ENCODE peak calls at places on chromosomes 3 and 15, in seven cellular contexts. W is kidney epithelial cell; B is pancreas; K is CD8-positive, alpha-beta T cell; X is psoas muscle; M is heart right ventricle; H is lung. S is an unnamed sample.

GRCh38 chr3:180063783-180064182 is 27.0 kb upstream of the PEX5L start:
- DNase-seq in W (no peak), B (no peak), K (no peak), X (no peak), M (no peak), H (no peak), S (no peak)

GRCh38 chr3:6132684-6133432 is 728.1 kb upstream of the GRM7 start:
- DNase-seq in W (no peak), B (no peak), K (no peak), X (no peak), M (no peak), H (no peak), S (no peak)

GRCh38 chr3:131541288-131541687 is 38.5 kb upstream of the MRPL3 start:
- DNase-seq in W (no peak), B (no peak), K (no peak), X (no peak), M (no peak), H (no peak), S (no peak)

GRCh38 chr3:117019082-117019713 is 309.6 kb downstream of the TUSC7 start:
- DNase-seq in W (peak; percentile 5), B (peak; percentile 50), K (no peak), X (peak; percentile 30), M (peak; percentile 48), H (peak; percentile 41), S (peak; percentile 56)

GRCh38 chr3:195075941-195076875 is 194.8 kb downstream of the XXYLT1 start:
- DNase-seq in W (no peak), B (no peak), K (no peak), X (no peak), M (no peak), H (no peak), S (no peak)

GRCh38 chr3:14451844-14452533 is 49.6 kb downstream of the SLC6A6 start:
- DNase-seq in W (peak; percentile 90), B (peak; percentile 45), K (no peak), X (peak; percentile 82), M (peak; percentile 70), H (no peak), S (peak; percentile 51)

GRCh38 chr15:38304486-38304885 is 51.9 kb downstream of the SPRED1 start:
- DNase-seq in W (no peak), B (no peak), K (no peak), X (no peak), M (no peak), H (no peak), S (no peak)

GRCh38 chr3:198081421-198081844 is 121.4 kb downstream of the LMLN start:
- DNase-seq in W (no peak), B (no peak), K (no peak), X (peak; percentile 11), M (no peak), H (no peak), S (no peak)

GRCh38 chr3:11655188-11655928 is 11.6 kb upstream of the VGLL4 start:
- DNase-seq in W (no peak), B (no peak), K (no peak), X (no peak), M (no peak), H (no peak), S (no peak)

DNA sequence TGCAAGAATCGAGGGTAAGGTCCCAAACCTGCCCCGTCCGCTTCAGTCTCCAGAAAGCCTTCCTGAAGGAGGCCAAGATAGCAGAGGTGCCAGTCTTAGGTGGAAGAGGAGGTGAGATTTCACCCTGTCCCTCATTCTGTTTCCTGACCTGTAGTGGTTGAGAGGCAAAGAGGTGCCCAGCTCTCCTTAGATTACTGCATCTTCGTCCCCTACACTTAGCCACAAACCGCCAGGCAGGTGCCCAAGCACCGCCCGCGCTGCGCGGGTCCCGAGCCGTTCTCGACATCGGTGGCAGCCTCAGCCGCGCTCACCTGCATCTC is 23.8 kb upstream of the POLG start:
- DNase-seq in W (no peak), B (no peak), K (no peak), X (no peak), M (no peak), H (no peak), S (no peak)
- H3K4me3 ChIP-seq in W (no peak overlapping the region), B (peak overlapping the region; percentile 42), K (peak overlapping the region; percentile 56), X (peak overlapping the region; percentile 58), M (peak overlapping the region; percentile 53), H (no peak overlapping the region), S (no peak overlapping the region)

GRCh38 chr3:187722206-187722612 is 19.9 kb upstream of the RTP2 start:
- DNase-seq in W (no peak), B (no peak), K (no peak), X (no peak), M (no peak), H (no peak), S (no peak)
- H3K36me3 ChIP-seq in W (peaks cover 2% of the 10 kb centered on the region), B (peaks cover 10% of the 10 kb centered on the region), K (peaks cover 16% of the 10 kb centered on the region), X (peaks cover 12% of the 10 kb centered on the region), M (peaks cover 6% of the 10 kb centered on the region), H (peaks cover 49% of the 10 kb centered on the region), S (peaks cover 65% of the 10 kb centered on the region)

DNA sequence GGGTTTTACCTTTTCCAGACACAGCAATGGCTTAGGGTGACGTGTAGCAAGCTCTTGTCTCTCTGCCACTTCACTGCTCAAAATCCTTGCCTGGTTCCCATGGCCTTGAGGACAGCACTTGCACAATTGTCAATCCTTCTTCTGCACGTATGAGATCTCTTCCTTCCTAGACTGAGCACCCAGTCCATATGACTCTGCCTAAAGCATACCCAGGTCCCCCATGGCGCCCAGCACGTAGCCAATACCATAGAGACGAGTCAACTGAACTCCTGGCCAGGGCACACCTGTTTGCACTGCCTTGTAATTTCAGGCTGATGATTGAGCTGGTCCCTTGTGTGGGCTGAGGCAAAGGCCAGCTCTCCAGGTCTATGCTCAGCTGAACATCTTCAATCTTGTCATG is 23.3 kb downstream of the SCN5A start:
- DNase-seq in W (no peak), B (no peak), K (no peak), X (no peak), M (no peak), H (no peak), S (no peak)
- H3K4me3 ChIP-seq in W (no peak overlapping the region), B (no peak overlapping the region), K (no peak overlapping the region), X (no peak overlapping the region), M (no peak overlapping the region), H (no peak overlapping the region), S (no peak overlapping the region)

DNA sequence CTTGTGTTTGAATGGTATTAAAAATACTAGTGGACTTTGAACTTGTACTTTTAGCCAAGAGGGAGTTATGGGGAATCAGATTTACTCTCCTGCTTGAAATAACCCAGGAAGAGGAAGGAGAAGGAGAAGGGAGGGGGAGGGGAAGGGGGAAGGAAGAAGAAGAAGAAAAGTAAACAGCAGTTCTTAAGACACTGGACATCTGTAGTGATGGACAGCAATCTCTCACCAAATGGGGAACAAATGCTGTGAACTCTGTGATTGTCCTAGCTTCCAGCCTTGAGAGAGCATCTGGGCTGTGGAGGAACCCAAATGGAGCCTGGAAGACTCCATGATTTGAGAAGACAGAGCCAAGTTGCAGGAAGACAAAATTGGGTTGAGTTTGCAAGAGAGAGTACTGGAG is 52.0 kb downstream of the VPS8 start:
- DNase-seq in W (no peak), B (peak; percentile 9), K (no peak), X (no peak), M (no peak), H (no peak), S (no peak)
- H3K36me3 ChIP-seq in W (peaks cover 2% of the 10 kb centered on the region), B (peaks cover 3% of the 10 kb centered on the region), K (peaks cover 27% of the 10 kb centered on the region), X (peaks cover 11% of the 10 kb centered on the region), M (no peaks in the 10 kb centered on the region), H (peaks cover 11% of the 10 kb centered on the region), S (peaks cover 38% of the 10 kb centered on the region)

DNA sequence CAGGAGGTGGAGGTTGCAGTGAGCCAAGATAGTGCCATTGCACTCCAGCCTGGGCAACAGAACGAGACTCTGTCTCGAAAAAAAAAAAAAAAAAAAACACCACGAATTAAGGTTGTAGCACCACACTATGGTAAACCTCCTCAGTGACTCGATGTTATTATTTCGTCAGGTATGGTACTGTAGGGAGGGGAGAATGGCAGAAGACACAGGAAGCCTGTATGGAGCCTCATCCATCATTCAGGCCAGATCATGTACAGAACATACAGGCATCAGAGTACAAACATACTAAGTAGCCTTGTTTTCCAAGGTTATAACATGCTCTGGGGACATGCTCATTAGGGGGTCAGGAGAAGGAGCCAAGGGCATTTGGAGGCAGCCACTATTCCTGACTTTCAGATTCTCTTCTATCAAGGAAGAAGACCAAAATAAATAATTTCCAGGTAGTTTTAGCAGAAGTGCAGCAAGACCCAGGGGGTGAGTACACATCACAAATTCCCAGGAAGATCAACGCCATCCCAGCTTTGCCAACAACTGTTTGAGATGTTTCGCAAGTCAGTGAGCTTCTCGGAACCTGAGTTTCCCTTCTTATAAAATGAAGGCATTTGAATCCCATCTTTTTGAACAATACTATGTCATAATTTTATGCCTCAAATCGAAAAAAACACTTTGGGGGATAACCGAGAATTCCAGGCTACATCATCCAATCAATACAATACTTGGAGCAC is 79.8 kb downstream of the FOXP1 start:
- DNase-seq in W (no peak), B (no peak), K (no peak), X (no peak), M (no peak), H (no peak), S (no peak)
- H3K4me3 ChIP-seq in W (no peak overlapping the region), B (no peak overlapping the region), K (no peak overlapping the region), X (no peak overlapping the region), M (no peak overlapping the region), H (no peak overlapping the region), S (no peak overlapping the region)

DNA sequence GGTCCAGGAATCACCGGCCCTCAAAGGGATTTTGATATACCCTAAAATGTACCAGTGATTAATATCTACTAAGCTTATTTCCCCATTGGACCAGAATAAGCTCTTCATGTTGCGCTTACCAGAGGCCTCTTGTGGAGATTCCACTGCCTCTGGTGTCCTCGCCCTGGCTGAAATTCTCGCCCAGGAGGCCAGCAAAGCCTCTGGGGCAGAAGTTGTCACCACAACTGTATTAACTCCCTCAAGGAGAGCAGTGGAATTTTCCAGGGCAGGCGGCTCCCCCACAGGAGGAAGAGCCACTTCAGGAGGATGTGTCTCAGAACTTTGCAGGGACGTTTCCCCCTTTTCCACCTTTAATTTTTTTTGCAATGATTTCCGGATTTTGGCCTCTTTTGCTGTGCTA is 6.9 kb downstream of the DPPA4 start:
- DNase-seq in W (no peak), B (no peak), K (no peak), X (no peak), M (no peak), H (no peak), S (no peak)
- H3K36me3 ChIP-seq in W (no peaks in the 10 kb centered on the region), B (no peaks in the 10 kb centered on the region), K (no peaks in the 10 kb centered on the region), X (no peaks in the 10 kb centered on the region), M (no peaks in the 10 kb centered on the region), H (no peaks in the 10 kb centered on the region), S (no peaks in the 10 kb centered on the region)

GRCh38 chr3:196995646-196996355 is 27.2 kb upstream of the PIGZ start:
- DNase-seq in W (no peak), B (no peak), K (no peak), X (no peak), M (no peak), H (no peak), S (no peak)
- H3K4me3 ChIP-seq in W (no peak overlapping the region), B (no peak overlapping the region), K (no peak overlapping the region), X (no peak overlapping the region), M (no peak overlapping the region), H (no peak overlapping the region), S (no peak overlapping the region)

GRCh38 chr3:139358857-139359562 is 15.2 kb downstream of the MRPS22 start:
- DNase-seq in W (peak; percentile 12), B (no peak), K (no peak), X (no peak), M (no peak), H (no peak), S (no peak)
- H3K36me3 ChIP-seq in W (peaks cover 5% of the 10 kb centered on the region), B (peaks cover 9% of the 10 kb centered on the region), K (peaks cover 67% of the 10 kb centered on the region), X (peaks cover 23% of the 10 kb centered on the region), M (no peaks in the 10 kb centered on the region), H (peaks cover 38% of the 10 kb centered on the region), S (no peaks in the 10 kb centered on the region)

S was measured in transverse colon.